ENCODE peak calls at places on chromosomes 4 and X, in eight cellular contexts. J is fibroblast of mammary gland; U is AG09319; S is endothelial cell; E is left ventricle myocardium superior; Y is nephron progenitor cell; W is effector memory CD4-positive, alpha-beta T cell; C is germinal center. T is an unnamed sample.

GRCh38 chr4:94559351-94559806 is 107.6 kb downstream of the PDLIM5 start:
- DNase-seq in J (peak), U (peak), S (no peak), E (no peak), Y (no peak), W (no peak), C (no peak), T (no peak)

GRCh38 chr4:150943126-150943525 is 72.0 kb downstream of the LRBA start:
- DNase-seq in J (no peak), U (no peak), S (no peak), E (no peak), Y (no peak), W (no peak), C (no peak), T (no peak)

GRCh38 chr4:16160457-16160856 is 65.8 kb downstream of the TAPT1 start:
- DNase-seq in J (no peak), U (no peak), S (no peak), E (no peak), Y (no peak), W (no peak), C (no peak), T (no peak)

GRCh38 chrX:9807355-9808182 is 21.3 kb downstream of the SHROOM2 start:
- DNase-seq in J (no peak), U (no peak), S (no peak), E (no peak), Y (no peak), W (no peak), C (no peak), T (no peak)

GRCh38 chr4:16777726-16778125 is 120.7 kb downstream of the LDB2 start:
- DNase-seq in J (no peak), U (no peak), S (no peak), E (no peak), Y (no peak), W (no peak), C (no peak), T (no peak)

GRCh38 chr4:6693274-6694176 is at the start of gene S100P:
- DNase-seq in J (no peak), U (no peak), S (no peak), E (no peak), Y (no peak), W (no peak), C (no peak), T (peak)

GRCh38 chr4:142721187-142721586 is 124.9 kb downstream of the INPP4B start:
- DNase-seq in J (no peak), U (no peak), S (no peak), E (no peak), Y (no peak), W (no peak), C (no peak), T (no peak)

GRCh38 chrX:17521871-17522693 is 147.1 kb downstream of the NHS start:
- DNase-seq in J (peak), U (no peak), S (peak), E (no peak), Y (peak), W (no peak), C (no peak), T (no peak)

GRCh38 chr4:7000421-7001176 is 42.6 kb upstream of the TADA2B start:
- DNase-seq in J (no peak), U (no peak), S (no peak), E (no peak), Y (no peak), W (no peak), C (no peak), T (no peak)

GRCh38 chr4:73832651-73833237 is 3.7 kb upstream of the CXCL6 start:
- DNase-seq in J (peak), U (no peak), S (no peak), E (no peak), Y (no peak), W (no peak), C (no peak), T (no peak)

GRCh38 chr4:112515278-112516075 is 503 bp downstream of the NEUROG2 start:
- DNase-seq in J (peak), U (no peak), S (peak), E (peak), Y (peak), W (no peak), C (peak), T (peak)

GRCh38 chr4:106588906-106589305 is 220.3 kb upstream of the GIMD1 start:
- DNase-seq in J (no peak), U (no peak), S (no peak), E (no peak), Y (no peak), W (no peak), C (no peak), T (no peak)

GRCh38 chr4:88144048-88144447 is 14.4 kb downstream of the ABCG2 start:
- DNase-seq in J (no peak), U (no peak), S (no peak), E (no peak), Y (no peak), W (no peak), C (no peak), T (no peak)

GRCh38 chrX:11786862-11787261 is 28.8 kb downstream of the MSL3 start:
- DNase-seq in J (peak), U (no peak), S (no peak), E (no peak), Y (no peak), W (no peak), C (no peak), T (no peak)

GRCh38 chr4:3452376-3452775 is 10.6 kb downstream of the HGFAC start:
- DNase-seq in J (no peak), U (no peak), S (no peak), E (peak), Y (no peak), W (no peak), C (no peak), T (peak)

GRCh38 chr4:110208419-110208818 is 10.0 kb upstream of the ELOVL6 start:
- DNase-seq in J (peak), U (no peak), S (no peak), E (no peak), Y (no peak), W (no peak), C (no peak), T (no peak)

GRCh38 chrX:14997271-14997670 is 124.0 kb downstream of the MOSPD2 start:
- DNase-seq in J (no peak), U (no peak), S (no peak), E (no peak), Y (no peak), W (no peak), C (no peak), T (no peak)

GRCh38 chr4:175325230-175325629 is 407.1 kb downstream of the ADAM29 start:
- DNase-seq in J (peak), U (no peak), S (no peak), E (no peak), Y (no peak), W (no peak), C (no peak), T (no peak)

GRCh38 chr4:78652282-78652876 is 100.8 kb downstream of the ANXA3 start:
- DNase-seq in J (peak), U (no peak), S (no peak), E (no peak), Y (no peak), W (no peak), C (no peak), T (no peak)

GRCh38 chr4:6854098-6854744 is 55.4 kb upstream of the TBC1D14 start:
- DNase-seq in J (no peak), U (no peak), S (no peak), E (no peak), Y (no peak), W (no peak), C (peak), T (no peak)

GRCh38 chr4:172758586-172759340 is 409.8 kb upstream of the GALNT7 start:
- DNase-seq in J (peak), U (no peak), S (no peak), E (no peak), Y (no peak), W (no peak), C (no peak), T (no peak)

GRCh38 chr4:71184195-71184781 is 154.5 kb upstream of the SLC4A4 start:
- DNase-seq in J (peak), U (no peak), S (peak), E (no peak), Y (peak), W (no peak), C (peak), T (peak)

GRCh38 chr4:60746172-60746571 is 454.0 kb upstream of the ADGRL3 start:
- DNase-seq in J (no peak), U (no peak), S (no peak), E (no peak), Y (no peak), W (no peak), C (no peak), T (no peak)

GRCh38 chr4:185504098-185505047 is 30.9 kb downstream of the PDLIM3 start:
- DNase-seq in J (no peak), U (no peak), S (no peak), E (peak), Y (peak), W (no peak), C (no peak), T (peak)

GRCh38 chr4:40247350-40247749 is 50.5 kb downstream of the RHOH start:
- DNase-seq in J (no peak), U (no peak), S (no peak), E (no peak), Y (no peak), W (peak), C (no peak), T (no peak)

GRCh38 chrX:109997786-109998452 is 5.0 kb upstream of the TMEM164 start:
- DNase-seq in J (no peak), U (no peak), S (no peak), E (no peak), Y (no peak), W (no peak), C (no peak), T (no peak)

GRCh38 chr4:83582289-83582756 is 46.4 kb downstream of the GPAT3 start:
- DNase-seq in J (peak), U (no peak), S (no peak), E (no peak), Y (no peak), W (no peak), C (peak), T (no peak)

GRCh38 chr4:28845158-28845557 is 1875.0 kb upstream of the PCDH7 start:
- DNase-seq in J (peak), U (no peak), S (no peak), E (no peak), Y (no peak), W (no peak), C (no peak), T (no peak)

GRCh38 chrX:13099121-13099520 is 54.7 kb upstream of the FAM9C start:
- DNase-seq in J (no peak), U (no peak), S (no peak), E (no peak), Y (no peak), W (no peak), C (no peak), T (no peak)

GRCh38 chr4:86660407-86660806 is 66.3 kb downstream of the PTPN13 start:
- DNase-seq in J (no peak), U (no peak), S (no peak), E (no peak), Y (no peak), W (no peak), C (no peak), T (no peak)

GRCh38 chr4:15161439-15161838 is 159.2 kb downstream of the CPEB2 start:
- DNase-seq in J (no peak), U (no peak), S (no peak), E (no peak), Y (no peak), W (no peak), C (no peak), T (no peak)

GRCh38 chr4:8577972-8578371 is 2.2 kb upstream of the GPR78 start:
- DNase-seq in J (no peak), U (no peak), S (no peak), E (no peak), Y (no peak), W (no peak), C (no peak), T (no peak)

GRCh38 chr4:173929921-173930320 is 353.5 kb downstream of the FBXO8 start:
- DNase-seq in J (no peak), U (no peak), S (no peak), E (no peak), Y (no peak), W (no peak), C (no peak), T (no peak)

GRCh38 chr4:88857588-88857987 is 160.0 kb upstream of the NAP1L5 start:
- DNase-seq in J (no peak), U (no peak), S (no peak), E (no peak), Y (no peak), W (no peak), C (no peak), T (no peak)

GRCh38 chr4:112277220-112277619 is 8.5 kb downstream of the TIFA start:
- DNase-seq in J (no peak), U (no peak), S (no peak), E (no peak), Y (no peak), W (no peak), C (no peak), T (no peak)

GRCh38 chr4:45423876-45424275 is 697.5 kb upstream of the GNPDA2 start:
- DNase-seq in J (no peak), U (no peak), S (no peak), E (no peak), Y (no peak), W (no peak), C (no peak), T (no peak)

GRCh38 chr4:15131551-15131950 is 129.3 kb downstream of the CPEB2 start:
- DNase-seq in J (no peak), U (no peak), S (no peak), E (no peak), Y (no peak), W (no peak), C (no peak), T (no peak)

GRCh38 chr4:74325886-74326285 is 17.6 kb downstream of the EPGN start:
- DNase-seq in J (no peak), U (no peak), S (no peak), E (no peak), Y (no peak), W (no peak), C (no peak), T (no peak)

GRCh38 chr4:94342713-94343112 is at the start of gene HPGDS:
- DNase-seq in J (no peak), U (no peak), S (no peak), E (no peak), Y (no peak), W (no peak), C (no peak), T (no peak)

GRCh38 chr4:8522160-8523120 is 57.8 kb upstream of the GPR78 start:
- DNase-seq in J (no peak), U (no peak), S (no peak), E (no peak), Y (no peak), W (no peak), C (no peak), T (no peak)